ENCODE peak calls at places on chromosomes 12 and 14, in seven cellular contexts. I is cerebellum, X is fibroblast of mammary gland, W is T-helper 1 cell, B is amniotic stem cell, V is AG20443, T is HEK293T. F is an unnamed sample.

GRCh38 chr12:15996254-15996653 is 85.1 kb downstream of the DERA start:
- DNase-seq in X (peak), T (no peak), V (peak), B (no peak), W (no peak), I (peak), F (no peak)

GRCh38 chr14:42556551-42556950 is 949.9 kb downstream of the LRFN5 start:
- DNase-seq in W (no peak), B (no peak), V (no peak), T (no peak), I (no peak), X (no peak), F (no peak)

GRCh38 chr12:49553512-49554088 is 14.3 kb downstream of the MCRS1 start:
- DNase-seq in V (no peak), I (peak), W (no peak), B (no peak), T (peak), X (peak), F (no peak)

GRCh38 chr12:95446511-95446910 is 27.4 kb upstream of the METAP2 start:
- DNase-seq in V (peak), T (no peak), W (no peak), X (peak), B (no peak), I (peak), F (no peak)

GRCh38 chr12:7927470-7927869 is 8.5 kb downstream of the SLC2A3 start:
- DNase-seq in V (no peak), B (no peak), W (no peak), X (no peak), I (no peak), T (no peak), F (no peak)

GRCh38 chr12:127822743-127823433 is 444.1 kb upstream of the TMEM132C start:
- DNase-seq in V (no peak), T (no peak), W (no peak), X (no peak), B (no peak), I (no peak), F (no peak)

GRCh38 chr14:74510955-74511354 is 17.4 kb downstream of the ISCA2 start:
- DNase-seq in B (peak), T (no peak), V (peak), W (no peak), X (peak), I (no peak), F (peak)

GRCh38 chr12:24997970-24998582 is 49.2 kb upstream of the BCAT1 start:
- DNase-seq in I (no peak), V (no peak), W (no peak), B (peak), X (peak), T (no peak), F (no peak)

GRCh38 chr14:23694085-23694975 is 58.2 kb downstream of the DHRS2 start:
- DNase-seq in W (no peak), X (no peak), V (peak), B (peak), T (no peak), I (no peak), F (no peak)

GRCh38 chr12:25872137-25872536 is 86.3 kb upstream of the RASSF8 start:
- DNase-seq in T (no peak), V (no peak), I (no peak), X (no peak), W (no peak), B (no peak), F (no peak)

GRCh38 chr12:110908377-110909136 is 11.8 kb downstream of the MYL2 start:
- DNase-seq in T (no peak), I (no peak), B (no peak), V (no peak), X (no peak), W (no peak), F (no peak)

GRCh38 chr12:31897791-31898503 is 61.3 kb upstream of the RESF1 start:
- DNase-seq in B (no peak), X (peak), T (peak), I (no peak), V (peak), W (no peak), F (no peak)

GRCh38 chr12:121806556-121807308 is 2.9 kb downstream of the SETD1B start:
- DNase-seq in W (no peak), X (peak), I (peak), V (peak), T (no peak), B (no peak), F (no peak)

GRCh38 chr12:116674643-116675183 is 63.2 kb downstream of the SPRING1 start:
- DNase-seq in I (no peak), V (no peak), W (no peak), B (no peak), T (no peak), X (peak), F (no peak)

GRCh38 chr12:63151898-63152700 is 1.1 kb upstream of the AVPR1A start:
- DNase-seq in T (peak), W (no peak), B (peak), X (peak), I (peak), V (peak), F (no peak)